ENCODE peak calls at places on chromosomes 16 and 17, in nine cellular contexts. M is AG04450, A is testis, R is tibial artery, T is IMR-90, P is substantia nigra, L is RWPE1, X is ovary, N is left ventricle myocardium inferior. V is an unnamed sample.

GRCh38 chr16:14121135-14121534 is 50.0 kb downstream of the MRTFB start:
- DNase-seq in M (no peak), A (no peak), R (no peak), T (no peak), P (no peak), L (no peak), X (no peak), N (no peak), V (no peak)

GRCh38 chr16:57873218-57873617 is 70.9 kb upstream of the KIFC3 start:
- DNase-seq in M (no peak), A (no peak), R (no peak), T (no peak), P (no peak), L (no peak), X (no peak), N (no peak), V (no peak)

GRCh38 chr17:57781386-57782050 is 36.4 kb upstream of the CCDC182 start:
- DNase-seq in M (no peak), A (no peak), R (no peak), T (no peak), P (no peak), L (no peak), X (no peak), N (no peak), V (no peak)

GRCh38 chr17:82301916-82302497 is 15.4 kb downstream of the CD7 start:
- DNase-seq in M (no peak), A (no peak), R (no peak), T (no peak), P (no peak), L (no peak), X (no peak), N (no peak), V (no peak)

GRCh38 chr17:21166599-21167265 is 40.0 kb downstream of the DHRS7B start:
- DNase-seq in M (no peak), A (no peak), R (no peak), T (peak; percentile 11), P (no peak), L (no peak), X (no peak), N (no peak), V (no peak)

GRCh38 chr17:76957600-76958464 is 89.6 kb downstream of the MGAT5B start:
- DNase-seq in M (no peak), A (no peak), R (no peak), T (peak; percentile 21), P (no peak), L (no peak), X (no peak), N (no peak), V (no peak)

GRCh38 chr16:2530629-2531318 is 434 bp downstream of the CEMP1 start:
- DNase-seq in M (no peak), A (no peak), R (no peak), T (no peak), P (no peak), L (no peak), X (peak; percentile 31), N (no peak), V (no peak)

GRCh38 chr16:61681673-61682072 is 354.6 kb downstream of the CDH8 start:
- DNase-seq in M (no peak), A (no peak), R (no peak), T (no peak), P (no peak), L (no peak), X (no peak), N (no peak), V (no peak)

GRCh38 chr16:3256876-3257465 is 538 bp upstream of the MEFV start:
- DNase-seq in M (no peak), A (no peak), R (no peak), T (peak; percentile 24), P (no peak), L (no peak), X (no peak), N (no peak), V (no peak)

GRCh38 chr17:64507418-64507766 is 615 bp downstream of the CEP95 start:
- DNase-seq in M (no peak), A (no peak), R (no peak), T (peak; percentile 68), P (no peak), L (peak; percentile 58), X (no peak), N (no peak), V (no peak)

GRCh38 chr17:31427684-31428083 is 36.2 kb downstream of the RAB11FIP4 start:
- DNase-seq in M (no peak), A (no peak), R (no peak), T (no peak), P (peak; percentile 18), L (no peak), X (no peak), N (no peak), V (no peak)

GRCh38 chr16:10519297-10519696 is 61.1 kb downstream of the EMP2 start:
- DNase-seq in M (no peak), A (no peak), R (no peak), T (no peak), P (no peak), L (no peak), X (no peak), N (no peak), V (no peak)

GRCh38 chr17:35991075-35991474 is 4.5 kb upstream of the CCL14 start:
- DNase-seq in M (no peak), A (no peak), R (no peak), T (no peak), P (no peak), L (no peak), X (no peak), N (no peak), V (no peak)
- H3K27ac ChIP-seq in M (no peak overlapping the region), A (no peak overlapping the region), R (no peak overlapping the region), T (no peak overlapping the region), P (no peak overlapping the region), L (no peak overlapping the region), X (no peak overlapping the region), N (no peak overlapping the region), V (no peak overlapping the region)

GRCh38 chr16:72859581-72859980 is 188.3 kb downstream of the ZFHX3 start:
- DNase-seq in M (no peak), A (no peak), R (no peak), T (no peak), P (no peak), L (no peak), X (no peak), N (no peak), V (no peak)

GRCh38 chr16:72858611-72859493 is 189.1 kb downstream of the ZFHX3 start:
- DNase-seq in M (no peak), A (no peak), R (peak; percentile 67), T (peak; percentile 64), P (no peak), L (no peak), X (no peak), N (no peak), V (no peak)

GRCh38 chr16:72862090-72862489 is 185.8 kb downstream of the ZFHX3 start:
- DNase-seq in M (no peak), A (no peak), R (no peak), T (no peak), P (no peak), L (no peak), X (no peak), N (no peak), V (no peak)

GRCh38 chr16:72857841-72858594 is 189.9 kb downstream of the ZFHX3 start:
- DNase-seq in M (no peak), A (no peak), R (no peak), T (no peak), P (no peak), L (no peak), X (no peak), N (no peak), V (no peak)

GRCh38 chr16:72860726-72861562 is 187.0 kb downstream of the ZFHX3 start:
- DNase-seq in M (no peak), A (no peak), R (no peak), T (no peak), P (no peak), L (no peak), X (no peak), N (no peak), V (no peak)
- H3K27ac ChIP-seq in M (no peak overlapping the region), A (no peak overlapping the region), R (peak overlapping the region; percentile 99), T (no peak overlapping the region), P (no peak overlapping the region), L (no peak overlapping the region), X (no peak overlapping the region), N (no peak overlapping the region), V (no peak overlapping the region)

GRCh38 chr17:50396261-50397110 is 837 bp downstream of the LRRC59 start:
- DNase-seq in M (no peak), A (peak; percentile 42), R (no peak), T (peak; percentile 56), P (no peak), L (peak; percentile 73), X (peak; percentile 30), N (no peak), V (no peak)
- H3K27ac ChIP-seq in M (peak overlapping the region; percentile 91), A (peak overlapping the region; percentile 81), R (peak overlapping the region; percentile 82), T (peak overlapping the region; percentile 79), P (peak overlapping the region; percentile 47), L (peak overlapping the region; percentile 86), X (peak overlapping the region; percentile 13), N (peak overlapping the region; percentile 81), V (peak overlapping the region; percentile 88)

DNA sequence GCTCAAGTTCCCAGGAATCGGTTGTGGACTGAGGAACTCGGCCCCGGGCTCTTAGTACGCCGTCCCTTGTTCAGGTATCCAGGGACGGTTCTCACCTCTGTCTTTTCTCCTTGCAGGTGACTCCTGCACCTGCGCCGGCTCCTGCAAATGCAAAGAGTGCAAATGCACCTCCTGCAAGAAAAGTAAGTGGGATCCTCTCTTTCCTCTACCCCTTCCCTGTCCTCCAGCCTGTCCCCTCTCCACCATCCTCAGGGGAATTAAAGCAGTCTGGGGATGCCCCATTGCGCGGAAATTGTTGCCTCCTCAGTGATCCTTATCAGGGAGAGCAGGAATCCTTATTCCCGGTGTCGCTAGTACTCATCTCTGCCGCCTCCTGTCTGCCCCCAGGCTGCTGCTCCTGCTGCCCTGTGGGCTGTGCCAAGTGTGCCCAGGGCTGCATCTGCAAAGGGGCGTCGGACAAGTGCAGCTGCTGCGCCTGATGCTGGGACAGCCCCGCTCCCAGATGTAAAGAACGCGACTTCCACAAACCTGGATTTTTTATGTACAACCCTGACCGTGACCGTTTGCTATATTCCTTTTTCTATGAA is 585 bp downstream of the MT2A start:
- DNase-seq in M (no peak), A (no peak), R (no peak), T (no peak), P (peak; percentile 36), L (no peak), X (no peak), N (no peak), V (no peak)
- H3K27ac ChIP-seq in M (peak overlapping the region; percentile 98), A (peak overlapping the region; percentile 86), R (peak overlapping the region; percentile 85), T (peak overlapping the region; percentile 63), P (peak overlapping the region; percentile 88), L (peak overlapping the region; percentile 100), X (peak overlapping the region; percentile 81), N (peak overlapping the region; percentile 95), V (peak overlapping the region; percentile 100)

V was measured in epithelial cell of prostate.